ENCODE peak calls at places on chromosomes 5 and 9, in nine cellular contexts. E, T, S, Z, R, M, U, V and C are unnamed samples.

GRCh38 chr5:158811921-158812320 is 287.8 kb downstream of the EBF1 start:
- DNase-seq in E (no peak), T (no peak), S (no peak), Z (no peak), R (no peak), M (no peak), U (no peak), V (no peak), C (no peak)

GRCh38 chr5:123007771-123008170 is 28.8 kb downstream of the PPIC start:
- DNase-seq in E (no peak), T (no peak), S (no peak), Z (no peak), R (no peak), M (no peak), U (no peak), V (no peak), C (no peak)

GRCh38 chr5:106825379-106825778 is 845.4 kb downstream of the EFNA5 start:
- DNase-seq in E (no peak), T (no peak), S (no peak), Z (no peak), R (no peak), M (no peak), U (no peak), V (no peak), C (no peak)

GRCh38 chr5:54897001-54897400 is 88.4 kb downstream of the ESM1 start:
- DNase-seq in E (no peak), T (no peak), S (no peak), Z (no peak), R (no peak), M (no peak), U (no peak), V (no peak), C (no peak)

GRCh38 chr5:38871211-38871610 is 25.4 kb downstream of the OSMR start:
- DNase-seq in E (no peak), T (no peak), S (no peak), Z (no peak), R (no peak), M (no peak), U (no peak), V (no peak), C (no peak)

GRCh38 chr9:129473523-129474244 is 147.2 kb downstream of the C9orf50 start:
- DNase-seq in E (no peak), T (no peak), S (no peak), Z (no peak), R (no peak), M (no peak), U (peak), V (no peak), C (no peak)

GRCh38 chr9:77663754-77664153 is 15.6 kb upstream of the GNA14 start:
- DNase-seq in E (no peak), T (no peak), S (no peak), Z (no peak), R (no peak), M (no peak), U (peak), V (no peak), C (no peak)

GRCh38 chr9:132632426-132632825 is 37.4 kb downstream of the DDX31 start:
- DNase-seq in E (no peak), T (no peak), S (no peak), Z (no peak), R (no peak), M (no peak), U (no peak), V (no peak), C (no peak)

GRCh38 chr5:61327761-61328753 is 4.0 kb upstream of the ZSWIM6 start:
- DNase-seq in E (no peak), T (no peak), S (no peak), Z (no peak), R (no peak), M (peak), U (peak), V (peak), C (no peak)

GRCh38 chr9:20022410-20022809 is 233.6 kb upstream of the SLC24A2 start:
- DNase-seq in E (no peak), T (no peak), S (no peak), Z (no peak), R (no peak), M (no peak), U (no peak), V (no peak), C (no peak)

GRCh38 chr5:16888694-16889124 is 47.4 kb downstream of the MYO10 start:
- DNase-seq in E (no peak), T (no peak), S (peak), Z (no peak), R (no peak), M (no peak), U (peak), V (no peak), C (no peak)

GRCh38 chr5:180787711-180788431 is 14.7 kb downstream of the MGAT1 start:
- DNase-seq in E (no peak), T (no peak), S (no peak), Z (no peak), R (no peak), M (no peak), U (no peak), V (no peak), C (no peak)

GRCh38 chr5:65981548-65981947 is 55.2 kb downstream of the ERBIN start:
- DNase-seq in E (no peak), T (no peak), S (no peak), Z (no peak), R (no peak), M (no peak), U (no peak), V (no peak), C (no peak)

GRCh38 chr5:88555658-88556057 is 287.0 kb upstream of the TMEM161B start:
- DNase-seq in E (no peak), T (no peak), S (no peak), Z (no peak), R (peak), M (no peak), U (peak), V (no peak), C (no peak)

GRCh38 chr9:137970686-137971476 is 93.3 kb downstream of the CACNA1B start:
- DNase-seq in E (no peak), T (no peak), S (no peak), Z (no peak), R (no peak), M (no peak), U (no peak), V (peak), C (no peak)

GRCh38 chr5:56359809-56360685 is 126.9 kb upstream of the ANKRD55 start:
- DNase-seq in E (no peak), T (no peak), S (no peak), Z (no peak), R (no peak), M (no peak), U (peak), V (no peak), C (no peak)

GRCh38 chr9:101625871-101626270 is 31.1 kb upstream of the PPP3R2 start:
- DNase-seq in E (no peak), T (no peak), S (no peak), Z (no peak), R (no peak), M (no peak), U (peak), V (no peak), C (no peak)

GRCh38 chr9:32424616-32425015 is 40.2 kb downstream of the ACO1 start:
- DNase-seq in E (no peak), T (no peak), S (no peak), Z (no peak), R (no peak), M (no peak), U (peak), V (no peak), C (no peak)

GRCh38 chr9:706606-707451 is 134.7 kb upstream of the DMRT1 start:
- DNase-seq in E (no peak), T (peak), S (no peak), Z (no peak), R (peak), M (no peak), U (peak), V (peak), C (peak)

GRCh38 chr9:79446540-79447307 is 125.0 kb upstream of the TLE4 start:
- DNase-seq in E (no peak), T (no peak), S (no peak), Z (no peak), R (no peak), M (no peak), U (no peak), V (no peak), C (no peak)

GRCh38 chr5:146962801-146963355 is 84.3 kb upstream of the PPP2R2B start:
- DNase-seq in E (no peak), T (no peak), S (no peak), Z (no peak), R (no peak), M (no peak), U (peak), V (no peak), C (no peak)

GRCh38 chr9:121839726-121840500 is 188.5 kb downstream of the DAB2IP start:
- DNase-seq in E (no peak), T (no peak), S (no peak), Z (no peak), R (no peak), M (no peak), U (no peak), V (peak), C (no peak)

GRCh38 chr5:90096415-90097081 is 313.0 kb downstream of the CETN3 start:
- DNase-seq in E (no peak), T (no peak), S (no peak), Z (no peak), R (no peak), M (no peak), U (peak), V (no peak), C (no peak)